ENCODE peak calls at places on chromosomes 1 and 21, in seven cellular contexts. One of them, this sample, is unnamed.

GRCh38 chr1:57091642-57092041 is 125.8 kb upstream of the C8B start:
- DNase-seq in mammary epithelial cell: no peak
- DNase-seq in Karpas-422: no peak
- DNase-seq in stomach: no peak
- DNase-seq in stimulated activated CD4-positive, alpha-beta T cell treated with anti-CD3 and anti-CD28 coated beads, Interleukin-1b, Interleukin-23, amount 100 ng/mL, for 48 hours: no peak
- DNase-seq in testis: no peak
- DNase-seq in activated CD4-positive, alpha-beta T cell treated with anti-CD3 and anti-CD28 coated beads for 48 hours: no peak
- DNase-seq in this sample: no peak

GRCh38 chr1:196466656-196467055 is 141.6 kb downstream of the KCNT2 start:
- DNase-seq in activated CD4-positive, alpha-beta T cell treated with anti-CD3 and anti-CD28 coated beads for 48 hours: no peak
- DNase-seq in Karpas-422: no peak
- DNase-seq in testis: no peak
- DNase-seq in stomach: no peak
- DNase-seq in mammary epithelial cell: peak
- DNase-seq in stimulated activated CD4-positive, alpha-beta T cell treated with anti-CD3 and anti-CD28 coated beads, Interleukin-1b, Interleukin-23, amount 100 ng/mL, for 48 hours: no peak
- DNase-seq in this sample: peak

GRCh38 chr21:14550200-14550599 is 4.1 kb upstream of the SAMSN1 start:
- DNase-seq in mammary epithelial cell: no peak
- DNase-seq in Karpas-422: no peak
- DNase-seq in stimulated activated CD4-positive, alpha-beta T cell treated with anti-CD3 and anti-CD28 coated beads, Interleukin-1b, Interleukin-23, amount 100 ng/mL, for 48 hours: no peak
- DNase-seq in testis: no peak
- DNase-seq in activated CD4-positive, alpha-beta T cell treated with anti-CD3 and anti-CD28 coated beads for 48 hours: no peak
- DNase-seq in stomach: no peak
- DNase-seq in this sample: no peak

GRCh38 chr1:203359010-203359571 is 8.2 kb upstream of the FMOD start:
- DNase-seq in testis: peak
- DNase-seq in activated CD4-positive, alpha-beta T cell treated with anti-CD3 and anti-CD28 coated beads for 48 hours: no peak
- DNase-seq in stimulated activated CD4-positive, alpha-beta T cell treated with anti-CD3 and anti-CD28 coated beads, Interleukin-1b, Interleukin-23, amount 100 ng/mL, for 48 hours: no peak
- DNase-seq in stomach: no peak
- DNase-seq in mammary epithelial cell: no peak
- DNase-seq in Karpas-422: no peak
- DNase-seq in this sample: peak

GRCh38 chr21:14734191-14734590 is 188.1 kb upstream of the SAMSN1 start:
- DNase-seq in activated CD4-positive, alpha-beta T cell treated with anti-CD3 and anti-CD28 coated beads for 48 hours: no peak
- DNase-seq in stomach: no peak
- DNase-seq in mammary epithelial cell: no peak
- DNase-seq in testis: no peak
- DNase-seq in stimulated activated CD4-positive, alpha-beta T cell treated with anti-CD3 and anti-CD28 coated beads, Interleukin-1b, Interleukin-23, amount 100 ng/mL, for 48 hours: no peak
- DNase-seq in Karpas-422: no peak
- DNase-seq in this sample: no peak

GRCh38 chr21:27275294-27275927 is 308.5 kb upstream of the ADAMTS5 start:
- DNase-seq in testis: no peak
- DNase-seq in stomach: no peak
- DNase-seq in stimulated activated CD4-positive, alpha-beta T cell treated with anti-CD3 and anti-CD28 coated beads, Interleukin-1b, Interleukin-23, amount 100 ng/mL, for 48 hours: no peak
- DNase-seq in Karpas-422: no peak
- DNase-seq in activated CD4-positive, alpha-beta T cell treated with anti-CD3 and anti-CD28 coated beads for 48 hours: no peak
- DNase-seq in mammary epithelial cell: peak
- DNase-seq in this sample: peak

GRCh38 chr1:53766194-53766748 is 27.3 kb upstream of the GLIS1 start:
- DNase-seq in stimulated activated CD4-positive, alpha-beta T cell treated with anti-CD3 and anti-CD28 coated beads, Interleukin-1b, Interleukin-23, amount 100 ng/mL, for 48 hours: no peak
- DNase-seq in mammary epithelial cell: no peak
- DNase-seq in stomach: no peak
- DNase-seq in Karpas-422: no peak
- DNase-seq in testis: no peak
- DNase-seq in activated CD4-positive, alpha-beta T cell treated with anti-CD3 and anti-CD28 coated beads for 48 hours: no peak
- DNase-seq in this sample: no peak

GRCh38 chr21:41246808-41247207 is 69.8 kb upstream of the FAM3B start:
- DNase-seq in testis: no peak
- DNase-seq in stomach: no peak
- DNase-seq in activated CD4-positive, alpha-beta T cell treated with anti-CD3 and anti-CD28 coated beads for 48 hours: no peak
- DNase-seq in Karpas-422: no peak
- DNase-seq in stimulated activated CD4-positive, alpha-beta T cell treated with anti-CD3 and anti-CD28 coated beads, Interleukin-1b, Interleukin-23, amount 100 ng/mL, for 48 hours: no peak
- DNase-seq in mammary epithelial cell: no peak
- DNase-seq in this sample: no peak

GRCh38 chr1:76835203-76835602 is 32.1 kb upstream of the ST6GALNAC5 start:
- DNase-seq in stimulated activated CD4-positive, alpha-beta T cell treated with anti-CD3 and anti-CD28 coated beads, Interleukin-1b, Interleukin-23, amount 100 ng/mL, for 48 hours: no peak
- DNase-seq in testis: no peak
- DNase-seq in Karpas-422: no peak
- DNase-seq in mammary epithelial cell: peak
- DNase-seq in activated CD4-positive, alpha-beta T cell treated with anti-CD3 and anti-CD28 coated beads for 48 hours: no peak
- DNase-seq in stomach: no peak
- DNase-seq in this sample: peak

This sample was measured in AG08395.